ENCODE peak calls at places on chromosomes 2 and 18, in five cellular contexts. P is sigmoid colon, O is neural crest cell, D is cerebellar nuclear complex, W is HFFc6. H is an unnamed sample.
A peak's percentile ranks its signal among the peaks of the same experiment; 100 is the strongest.

GRCh38 chr18:75129717-75130477 is 79.0 kb downstream of the PTGR3 start:
- DNase-seq in P (no peak), O (no peak), D (no peak), W (no peak), H (peak; percentile 33)

GRCh38 chr18:9630444-9630843 is 16.1 kb upstream of the PPP4R1 start:
- DNase-seq in P (no peak), O (no peak), D (no peak), W (no peak), H (no peak)

GRCh38 chr2:84231474-84231873 is 227.6 kb downstream of the SUCLG1 start:
- DNase-seq in P (no peak), O (no peak), D (no peak), W (no peak), H (no peak)

GRCh38 chr2:226508683-226509082 is 290.9 kb downstream of the IRS1 start:
- DNase-seq in P (no peak), O (no peak), D (no peak), W (no peak), H (no peak)

GRCh38 chr2:199581935-199582336 is 124.2 kb upstream of the SATB2 start:
- DNase-seq in P (no peak), O (no peak), D (no peak), W (no peak), H (no peak)

GRCh38 chr2:60989256-60989655 is 28.3 kb upstream of the PEX13 start:
- DNase-seq in P (no peak), O (no peak), D (no peak), W (no peak), H (no peak)

GRCh38 chr2:63537306-63537705 is 51.0 kb downstream of the WDPCP start:
- DNase-seq in P (no peak), O (no peak), D (no peak), W (peak; percentile 57), H (no peak)

GRCh38 chr2:237720962-237721361 is 77.6 kb upstream of the RBM44 start:
- DNase-seq in P (peak; percentile 20), O (no peak), D (no peak), W (peak; percentile 38), H (peak; percentile 28)

GRCh38 chr2:229800997-229801754 is 86.8 kb upstream of the DNER start:
- DNase-seq in P (no peak), O (peak; percentile 54), D (peak; percentile 9), W (peak; percentile 22), H (peak; percentile 53)

GRCh38 chr18:48139427-48140347 is 209.2 kb upstream of the SMAD2 start:
- DNase-seq in P (peak; percentile 33), O (no peak), D (no peak), W (no peak), H (no peak)

GRCh38 chr2:100411841-100412292 is 5.6 kb downstream of the CHST10 start:
- DNase-seq in P (no peak), O (no peak), D (no peak), W (no peak), H (no peak)

GRCh38 chr2:233184669-233185068 is 66.8 kb upstream of the ATG16L1 start:
- DNase-seq in P (no peak), O (no peak), D (no peak), W (no peak), H (no peak)

GRCh38 chr2:3320910-3321605 is 56.6 kb downstream of the EIPR1 start:
- DNase-seq in P (peak; percentile 43), O (no peak), D (no peak), W (no peak), H (no peak)

GRCh38 chr18:6476201-6476600 is 61.5 kb upstream of the L3MBTL4 start:
- DNase-seq in P (no peak), O (no peak), D (no peak), W (no peak), H (no peak)

GRCh38 chr18:24315170-24315569 is 82.5 kb downstream of the OSBPL1A start:
- DNase-seq in P (no peak), O (no peak), D (no peak), W (peak; percentile 6), H (no peak)

GRCh38 chr2:119468154-119468955 is 36.7 kb downstream of the TMEM37 start:
- DNase-seq in P (peak; percentile 13), O (no peak), D (no peak), W (peak; percentile 39), H (no peak)

GRCh38 chr2:112750560-112750843 is 13.9 kb downstream of the CKAP2L start:
- DNase-seq in P (no peak), O (no peak), D (no peak), W (peak; percentile 68), H (no peak)

GRCh38 chr2:64595397-64596160 is 58.1 kb downstream of the SERTAD2 start:
- DNase-seq in P (no peak), O (no peak), D (no peak), W (peak; percentile 23), H (no peak)

GRCh38 chr2:7703523-7704144 is 786.4 kb downstream of the RNF144A start:
- DNase-seq in P (no peak), O (no peak), D (no peak), W (no peak), H (peak; percentile 55)

GRCh38 chr2:98936133-98936916 is at the start of gene CRACDL:
- DNase-seq in P (no peak), O (no peak), D (no peak), W (no peak), H (peak; percentile 64)

GRCh38 chr2:108916397-108917077 is 72.5 kb downstream of the EDAR start:
- DNase-seq in P (peak; percentile 46), O (no peak), D (no peak), W (no peak), H (no peak)

GRCh38 chr2:210224660-210225460 is at the start of gene ACADL:
- DNase-seq in P (no peak), O (peak; percentile 40), D (no peak), W (no peak), H (peak; percentile 78)

GRCh38 chr18:50091495-50092249 is 103.3 kb downstream of the MYO5B start:
- DNase-seq in P (no peak), O (no peak), D (no peak), W (no peak), H (no peak)

GRCh38 chr18:9570255-9570654 is 44.1 kb downstream of the PPP4R1 start:
- DNase-seq in P (no peak), O (no peak), D (no peak), W (no peak), H (no peak)

GRCh38 chr18:48676756-48677368 is 138.0 kb downstream of the CTIF start:
- DNase-seq in P (peak; percentile 83), O (peak; percentile 78), D (no peak), W (peak; percentile 5), H (peak; percentile 86)

GRCh38 chr2:225173909-225174308 is 131.6 kb upstream of the DOCK10 start:
- DNase-seq in P (no peak), O (no peak), D (no peak), W (no peak), H (no peak)

GRCh38 chr2:39851691-39852110 is 72.6 kb upstream of the THUMPD2 start:
- DNase-seq in P (no peak), O (no peak), D (no peak), W (peak; percentile 32), H (peak; percentile 57)

GRCh38 chr2:181807526-181807925 is 84.0 kb upstream of the ITPRID2 start:
- DNase-seq in P (no peak), O (no peak), D (no peak), W (no peak), H (no peak)

H was measured in ecto neural progenitor cell.